ENCODE peak calls at places on chromosomes 4 and X, in seven cellular contexts. E, T, F, I, N, A and C are unnamed samples.

GRCh38 chr4:183588169-183588675 is 70.8 kb downstream of the RWDD4 start:
- DNase-seq in F (no peak), A (no peak), I (peak; percentile 96), N (no peak), T (peak; percentile 50), E (no peak), C (no peak)

GRCh38 chr4:111812760-111813159 is 332.5 kb upstream of the FAM241A start:
- DNase-seq in T (no peak), N (no peak), A (no peak), I (no peak), E (no peak), F (no peak), C (no peak)

GRCh38 chr4:114187592-114187991 is 208.1 kb upstream of the ARSJ start:
- DNase-seq in F (no peak), E (no peak), I (no peak), N (no peak), A (no peak), T (no peak), C (no peak)

GRCh38 chrX:132631579-132632232 is 142.9 kb upstream of the MBNL3 start:
- DNase-seq in N (no peak), A (peak; percentile 18), I (peak; percentile 51), F (no peak), T (peak; percentile 52), E (no peak), C (no peak)

GRCh38 chrX:146921204-146921603 is 106.7 kb upstream of the CXorf51A start:
- DNase-seq in I (no peak), N (no peak), T (no peak), F (no peak), A (no peak), E (no peak), C (no peak)

GRCh38 chr4:41622816-41623215 is 84.9 kb downstream of the LIMCH1 start:
- DNase-seq in A (no peak), E (no peak), F (no peak), T (no peak), I (no peak), N (no peak), C (no peak)

GRCh38 chr4:6442555-6442954 is 29.9 kb downstream of the PPP2R2C start:
- DNase-seq in T (no peak), F (no peak), I (no peak), E (no peak), N (no peak), A (no peak), C (no peak)

GRCh38 chr4:133565379-133565778 is 416.3 kb downstream of the PCDH10 start:
- DNase-seq in F (no peak), A (no peak), E (no peak), N (no peak), T (no peak), I (peak; percentile 95), C (no peak)

GRCh38 chr4:25098964-25099843 is 61.0 kb downstream of the SEPSECS start:
- DNase-seq in E (peak; percentile 95), F (peak; percentile 83), N (peak; percentile 74), T (no peak), I (peak; percentile 66), A (no peak), C (no peak)

GRCh38 chrX:55142919-55143310 is 54.1 kb downstream of the PAGE2 start:
- DNase-seq in F (no peak), T (no peak), I (no peak), A (no peak), E (no peak), N (no peak), C (no peak)
- H3K4me3 ChIP-seq in F (no peak overlapping the region), T (no peak overlapping the region), I (no peak overlapping the region), A (no peak overlapping the region), E (no peak overlapping the region), N (no peak overlapping the region), C (no peak overlapping the region)

GRCh38 chrX:34063616-34064015 is 68.5 kb downstream of the FAM47A start:
- DNase-seq in N (no peak), I (no peak), T (no peak), A (no peak), F (no peak), E (no peak), C (no peak)

GRCh38 chrX:34053931-34054330 is 78.2 kb downstream of the FAM47A start:
- DNase-seq in T (no peak), F (no peak), N (no peak), E (no peak), I (no peak), A (no peak), C (no peak)

GRCh38 chrX:34058005-34058404 is 74.1 kb downstream of the FAM47A start:
- DNase-seq in A (no peak), F (no peak), T (no peak), I (no peak), N (no peak), E (no peak), C (no peak)
- H3K9me3 ChIP-seq in A (no peaks in the 10 kb centered on the region), F (no peaks in the 10 kb centered on the region), T (no peaks in the 10 kb centered on the region), I (no peaks in the 10 kb centered on the region), N (no peaks in the 10 kb centered on the region), E (no peaks in the 10 kb centered on the region), C (no peaks in the 10 kb centered on the region)

DNA sequence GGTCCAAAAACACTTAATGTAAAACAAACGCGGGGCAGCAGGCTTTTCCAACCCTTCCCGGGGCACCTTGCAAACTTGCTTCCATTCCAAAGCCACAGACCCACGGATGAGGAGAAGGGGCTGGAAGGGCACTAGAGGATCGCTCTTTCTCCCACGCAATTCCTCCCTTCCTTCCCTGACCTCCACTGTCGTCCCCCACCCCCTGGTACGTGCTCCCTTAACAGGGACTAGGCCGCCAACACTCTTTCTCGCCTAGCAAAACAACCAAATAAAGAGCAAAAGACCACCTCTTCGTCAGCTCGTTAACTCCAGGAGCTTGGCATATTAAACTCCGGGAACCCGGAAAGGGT is 3.9 kb downstream of the PITX2 start:
- DNase-seq in I (no peak), E (peak; percentile 47), T (no peak), A (no peak), N (no peak), F (no peak), C (no peak)
- H3K4me3 ChIP-seq in I (no peak overlapping the region), E (no peak overlapping the region), T (no peak overlapping the region), A (no peak overlapping the region), N (no peak overlapping the region), F (peak overlapping the region; percentile 74), C (no peak overlapping the region)

DNA sequence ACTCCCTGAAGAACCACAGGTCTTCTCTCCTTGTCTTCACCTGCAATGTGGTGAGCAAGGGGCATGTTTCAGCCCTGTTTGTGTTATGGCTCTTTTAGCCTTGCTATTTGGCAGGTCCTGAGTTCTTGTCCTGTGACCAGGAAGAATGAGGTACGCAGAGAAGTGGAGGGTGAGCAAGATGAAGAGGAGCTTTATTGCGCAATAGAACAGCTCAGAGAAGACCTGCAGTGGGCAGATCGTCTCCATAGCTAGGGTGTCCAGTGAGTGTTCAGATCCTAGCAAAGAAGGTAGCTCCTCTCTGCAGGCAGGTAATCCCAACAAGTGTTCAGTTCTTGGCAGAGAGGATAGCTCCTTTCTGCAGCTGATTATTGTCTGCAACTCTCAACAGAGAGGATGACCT is 672.9 kb downstream of the SH3BGRL start:
- DNase-seq in I (no peak), F (no peak), A (no peak), N (no peak), E (no peak), T (no peak), C (no peak)
- H3K9me3 ChIP-seq in I (no peaks in the 10 kb centered on the region), F (no peaks in the 10 kb centered on the region), A (no peaks in the 10 kb centered on the region), N (no peaks in the 10 kb centered on the region), E (peaks cover 2% of the 10 kb centered on the region), T (no peaks in the 10 kb centered on the region), C (no peaks in the 10 kb centered on the region)